ENCODE peak calls at places on chromosomes 4 and X, in four cellular contexts. One of them, this sample, is unnamed.

GRCh38 chr4:13627185-13627605 is 330 bp downstream of the BOD1L1 start:
- DNase-seq in A549: no peak
- DNase-seq in HepG2: no peak
- DNase-seq in GM12878: no peak
- DNase-seq in this sample: no peak

GRCh38 chrX:74465424-74465823 is 44.1 kb downstream of the SLC16A2 start:
- DNase-seq in A549: no peak
- DNase-seq in HepG2: no peak
- DNase-seq in GM12878: no peak
- DNase-seq in this sample: no peak

GRCh38 chrX:40094041-40094899 is 3.5 kb downstream of the BCOR start:
- DNase-seq in A549: no peak
- DNase-seq in HepG2: no peak
- DNase-seq in GM12878: no peak
- DNase-seq in this sample: no peak

GRCh38 chrX:133608406-133608805 is 193.1 kb upstream of the GPC4 start:
- DNase-seq in A549: no peak
- DNase-seq in HepG2: no peak
- DNase-seq in GM12878: no peak
- DNase-seq in this sample: no peak

GRCh38 chr4:17055788-17056187 is 157.3 kb upstream of the LDB2 start:
- DNase-seq in A549: no peak
- DNase-seq in HepG2: no peak
- DNase-seq in GM12878: no peak
- DNase-seq in this sample: no peak

GRCh38 chr4:29553842-29554241 is 1166.3 kb upstream of the PCDH7 start:
- DNase-seq in A549: no peak
- DNase-seq in HepG2: no peak
- DNase-seq in GM12878: no peak
- DNase-seq in this sample: no peak

GRCh38 chr4:112751447-112751846 is 114.5 kb downstream of the LARP7 start:
- DNase-seq in A549: no peak
- DNase-seq in HepG2: no peak
- DNase-seq in GM12878: no peak
- DNase-seq in this sample: no peak

GRCh38 chr4:85953651-85954018 is 406.2 kb downstream of the MAPK10 start:
- DNase-seq in A549: peak
- DNase-seq in HepG2: no peak
- DNase-seq in GM12878: no peak
- DNase-seq in this sample: no peak

GRCh38 chr4:94759767-94760211 is 2.0 kb downstream of the BMPR1B start:
- DNase-seq in A549: peak
- DNase-seq in HepG2: no peak
- DNase-seq in GM12878: no peak
- DNase-seq in this sample: no peak

GRCh38 chr4:64581422-64581821 is 172.2 kb upstream of the TECRL start:
- DNase-seq in A549: peak
- DNase-seq in HepG2: no peak
- DNase-seq in GM12878: no peak
- DNase-seq in this sample: no peak

GRCh38 chr4:173752610-173753009 is 222.6 kb upstream of the HAND2 start:
- DNase-seq in A549: peak
- DNase-seq in HepG2: peak
- DNase-seq in GM12878: no peak
- DNase-seq in this sample: peak

GRCh38 chrX:74449322-74449936 is 28.1 kb downstream of the SLC16A2 start:
- DNase-seq in A549: peak
- DNase-seq in HepG2: no peak
- DNase-seq in GM12878: no peak
- DNase-seq in this sample: no peak

GRCh38 chr4:145956288-145956890 is 17.8 kb upstream of the ZNF827 start:
- DNase-seq in A549: peak
- DNase-seq in HepG2: peak
- DNase-seq in GM12878: no peak
- DNase-seq in this sample: peak

GRCh38 chrX:74242050-74242449 is 61.9 kb upstream of the ZCCHC13 start:
- DNase-seq in A549: peak
- DNase-seq in HepG2: peak
- DNase-seq in GM12878: no peak
- DNase-seq in this sample: no peak

GRCh38 chr4:119303587-119304305 is 18.2 kb downstream of the FABP2 start:
- DNase-seq in A549: no peak
- DNase-seq in HepG2: no peak
- DNase-seq in GM12878: no peak
- DNase-seq in this sample: no peak

GRCh38 chr4:14701896-14702295 is 300.4 kb upstream of the CPEB2 start:
- DNase-seq in A549: no peak
- DNase-seq in HepG2: no peak
- DNase-seq in GM12878: no peak
- DNase-seq in this sample: no peak

GRCh38 chr4:143555676-143556075 is 42.2 kb downstream of the SMARCA5 start:
- DNase-seq in A549: no peak
- DNase-seq in HepG2: no peak
- DNase-seq in GM12878: no peak
- DNase-seq in this sample: no peak

GRCh38 chrX:85922821-85923220 is 124.5 kb downstream of the CHM start:
- DNase-seq in A549: no peak
- DNase-seq in HepG2: no peak
- DNase-seq in GM12878: no peak
- DNase-seq in this sample: no peak

GRCh38 chrX:130878350-130879341 is 24.4 kb downstream of the ENOX2 start:
- DNase-seq in A549: peak
- DNase-seq in HepG2: no peak
- DNase-seq in GM12878: no peak
- DNase-seq in this sample: no peak

GRCh38 chr4:136709897-136710296 is 822.4 kb downstream of the PCDH18 start:
- DNase-seq in A549: no peak
- DNase-seq in HepG2: no peak
- DNase-seq in GM12878: no peak
- DNase-seq in this sample: no peak

GRCh38 chrX:19683817-19684216 is 168.5 kb upstream of the MAP3K15 start:
- DNase-seq in A549: no peak
- DNase-seq in HepG2: no peak
- DNase-seq in GM12878: no peak
- DNase-seq in this sample: no peak

GRCh38 chrX:45850775-45851433 is 650.2 kb upstream of the DIPK2B start:
- DNase-seq in A549: peak
- DNase-seq in HepG2: peak
- DNase-seq in GM12878: no peak
- DNase-seq in this sample: no peak

GRCh38 chr4:89836031-89836777 is 757 bp downstream of the SNCA start:
- DNase-seq in A549: no peak
- DNase-seq in HepG2: no peak
- DNase-seq in GM12878: no peak
- DNase-seq in this sample: peak

DNA sequence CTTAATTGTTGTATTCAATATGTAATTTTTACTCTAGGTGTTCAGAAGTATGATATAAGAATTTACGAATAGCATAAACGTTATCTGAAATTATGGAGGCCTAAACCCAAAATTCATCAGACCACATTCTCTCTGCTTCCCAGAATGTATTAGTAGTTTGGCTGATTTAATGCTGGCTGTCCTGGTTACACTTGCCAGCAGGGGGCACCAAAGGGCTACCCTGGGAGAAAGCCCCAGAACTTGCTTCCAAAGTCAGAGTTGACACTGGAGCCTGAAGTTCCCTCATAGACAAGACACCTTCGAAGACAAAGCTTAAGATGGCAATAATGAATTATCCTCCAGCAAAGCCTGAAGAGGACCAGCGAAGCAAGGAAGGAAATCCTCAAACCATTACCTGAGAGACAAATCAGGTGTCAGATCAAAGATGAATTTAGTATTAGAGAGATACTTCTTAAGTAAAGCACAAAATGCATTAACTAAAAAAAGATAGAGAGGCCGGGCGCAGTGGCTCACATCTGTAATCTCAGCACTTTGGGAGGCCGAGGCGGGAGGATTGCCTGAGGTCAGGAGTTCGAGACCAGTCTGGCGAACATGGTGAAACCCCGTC is 11.3 kb upstream of the ANOS1 start:
- DNase-seq in A549: peak
- DNase-seq in HepG2: peak
- DNase-seq in GM12878: no peak
- DNase-seq in this sample: peak
- TF ChIP-seq POLR2AphosphoS2 in A549: no peak
- TF ChIP-seq POLR2AphosphoS2 in HepG2: no peak
- TF ChIP-seq POLR2AphosphoS2 in GM12878: no peak
- TF ChIP-seq POLR2AphosphoS2 in this sample: no peak

DNA sequence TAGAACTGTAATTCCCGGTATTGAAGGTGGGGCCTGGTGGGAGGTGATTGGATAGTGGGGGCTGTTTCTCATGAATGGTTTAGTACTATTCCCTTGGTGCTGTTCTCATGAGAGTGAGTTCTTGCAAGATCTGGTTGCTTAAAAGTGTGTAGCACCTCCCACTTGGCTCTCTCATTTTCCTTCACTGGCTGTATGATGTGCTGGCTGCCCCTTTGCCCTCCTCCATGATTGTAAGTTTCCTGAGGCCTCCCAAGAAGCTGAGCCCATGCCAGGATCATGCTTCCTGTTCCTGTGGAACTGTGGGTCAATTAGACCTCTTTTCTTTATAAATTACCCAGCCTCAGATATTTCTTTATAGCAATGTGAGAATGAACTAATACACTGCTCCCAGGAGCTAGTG is 8.7 kb downstream of the ANXA10 start:
- DNase-seq in A549: no peak
- DNase-seq in HepG2: no peak
- DNase-seq in GM12878: no peak
- DNase-seq in this sample: no peak
- TF ChIP-seq POLR2AphosphoS2 in A549: no peak
- TF ChIP-seq POLR2AphosphoS2 in HepG2: no peak
- TF ChIP-seq POLR2AphosphoS2 in GM12878: no peak
- TF ChIP-seq POLR2AphosphoS2 in this sample: no peak

GRCh38 chrX:21176927-21177571 is 197.2 kb upstream of the CNKSR2 start:
- DNase-seq in A549: peak
- DNase-seq in HepG2: no peak
- DNase-seq in GM12878: no peak
- DNase-seq in this sample: no peak
- TF ChIP-seq POLR2AphosphoS2 in A549: no peak
- TF ChIP-seq POLR2AphosphoS2 in HepG2: no peak
- TF ChIP-seq POLR2AphosphoS2 in GM12878: no peak
- TF ChIP-seq POLR2AphosphoS2 in this sample: no peak

GRCh38 chr4:165580379-165580905 is 201.6 kb downstream of the CPE start:
- DNase-seq in A549: peak
- DNase-seq in HepG2: no peak
- DNase-seq in GM12878: no peak
- DNase-seq in this sample: no peak
- TF ChIP-seq POLR2AphosphoS2 in A549: no peak
- TF ChIP-seq POLR2AphosphoS2 in HepG2: no peak
- TF ChIP-seq POLR2AphosphoS2 in GM12878: no peak
- TF ChIP-seq POLR2AphosphoS2 in this sample: no peak